ENCODE peak calls at places on chromosomes 3 and 15, in eight cellular contexts. One of them, this sample, is unnamed.

GRCh38 chr15:96578393-96578792 is 247.9 kb downstream of the NR2F2 start:
- DNase-seq in brain microvascular endothelial cell: no peak
- DNase-seq in endodermal cell: no peak
- DNase-seq in activated gamma-delta T cell treated with Interleukin-2 at 50 U/mL for 16 hours: no peak
- DNase-seq in neural progenitor cell: no peak
- DNase-seq in 8988T: no peak
- DNase-seq in NCI-H446: no peak
- DNase-seq in activated CD4-positive, alpha-beta T cell treated with anti-CD3 and anti-CD28 coated beads, Interleukin-2, amount 50 U/mL, for 1 hour: no peak
- DNase-seq in this sample: no peak

GRCh38 chr15:38103564-38103963 is 149.1 kb upstream of the SPRED1 start:
- DNase-seq in brain microvascular endothelial cell: no peak
- DNase-seq in endodermal cell: no peak
- DNase-seq in activated gamma-delta T cell treated with Interleukin-2 at 50 U/mL for 16 hours: no peak
- DNase-seq in neural progenitor cell: no peak
- DNase-seq in 8988T: no peak
- DNase-seq in NCI-H446: no peak
- DNase-seq in activated CD4-positive, alpha-beta T cell treated with anti-CD3 and anti-CD28 coated beads, Interleukin-2, amount 50 U/mL, for 1 hour: no peak
- DNase-seq in this sample: no peak

GRCh38 chr3:184579513-184579912 is 17.9 kb downstream of the EPHB3 start:
- DNase-seq in brain microvascular endothelial cell: no peak
- DNase-seq in endodermal cell: no peak
- DNase-seq in activated gamma-delta T cell treated with Interleukin-2 at 50 U/mL for 16 hours: no peak
- DNase-seq in neural progenitor cell: no peak
- DNase-seq in 8988T: no peak
- DNase-seq in NCI-H446: no peak
- DNase-seq in activated CD4-positive, alpha-beta T cell treated with anti-CD3 and anti-CD28 coated beads, Interleukin-2, amount 50 U/mL, for 1 hour: no peak
- DNase-seq in this sample: no peak

GRCh38 chr3:46845397-46845859 is 17.8 kb downstream of the MYL3 start:
- DNase-seq in brain microvascular endothelial cell: peak
- DNase-seq in endodermal cell: no peak
- DNase-seq in activated gamma-delta T cell treated with Interleukin-2 at 50 U/mL for 16 hours: no peak
- DNase-seq in neural progenitor cell: peak
- DNase-seq in 8988T: no peak
- DNase-seq in NCI-H446: peak
- DNase-seq in activated CD4-positive, alpha-beta T cell treated with anti-CD3 and anti-CD28 coated beads, Interleukin-2, amount 50 U/mL, for 1 hour: no peak
- DNase-seq in this sample: no peak

GRCh38 chr3:61946925-61947324 is 385.6 kb downstream of the PTPRG start:
- DNase-seq in brain microvascular endothelial cell: no peak
- DNase-seq in endodermal cell: no peak
- DNase-seq in activated gamma-delta T cell treated with Interleukin-2 at 50 U/mL for 16 hours: no peak
- DNase-seq in neural progenitor cell: peak
- DNase-seq in 8988T: no peak
- DNase-seq in NCI-H446: no peak
- DNase-seq in activated CD4-positive, alpha-beta T cell treated with anti-CD3 and anti-CD28 coated beads, Interleukin-2, amount 50 U/mL, for 1 hour: no peak
- DNase-seq in this sample: no peak

GRCh38 chr3:32719931-32720330 is 34.9 kb downstream of the CNOT10 start:
- DNase-seq in brain microvascular endothelial cell: no peak
- DNase-seq in endodermal cell: no peak
- DNase-seq in activated gamma-delta T cell treated with Interleukin-2 at 50 U/mL for 16 hours: no peak
- DNase-seq in neural progenitor cell: no peak
- DNase-seq in 8988T: no peak
- DNase-seq in NCI-H446: no peak
- DNase-seq in activated CD4-positive, alpha-beta T cell treated with anti-CD3 and anti-CD28 coated beads, Interleukin-2, amount 50 U/mL, for 1 hour: no peak
- DNase-seq in this sample: no peak

GRCh38 chr3:99645277-99646106 is 7.1 kb downstream of the COL8A1 start:
- DNase-seq in brain microvascular endothelial cell: peak
- DNase-seq in endodermal cell: peak
- DNase-seq in activated gamma-delta T cell treated with Interleukin-2 at 50 U/mL for 16 hours: no peak
- DNase-seq in neural progenitor cell: peak
- DNase-seq in 8988T: no peak
- DNase-seq in NCI-H446: peak
- DNase-seq in activated CD4-positive, alpha-beta T cell treated with anti-CD3 and anti-CD28 coated beads, Interleukin-2, amount 50 U/mL, for 1 hour: no peak
- DNase-seq in this sample: no peak

GRCh38 chr3:171841620-171842000 is 1.5 kb upstream of the TMEM212 start:
- DNase-seq in brain microvascular endothelial cell: peak
- DNase-seq in endodermal cell: no peak
- DNase-seq in activated gamma-delta T cell treated with Interleukin-2 at 50 U/mL for 16 hours: no peak
- DNase-seq in neural progenitor cell: no peak
- DNase-seq in 8988T: no peak
- DNase-seq in NCI-H446: no peak
- DNase-seq in activated CD4-positive, alpha-beta T cell treated with anti-CD3 and anti-CD28 coated beads, Interleukin-2, amount 50 U/mL, for 1 hour: no peak
- DNase-seq in this sample: no peak

GRCh38 chr3:56042326-56042951 is 425.8 kb downstream of the ERC2 start:
- DNase-seq in brain microvascular endothelial cell: peak
- DNase-seq in endodermal cell: no peak
- DNase-seq in activated gamma-delta T cell treated with Interleukin-2 at 50 U/mL for 16 hours: no peak
- DNase-seq in neural progenitor cell: peak
- DNase-seq in 8988T: no peak
- DNase-seq in NCI-H446: peak
- DNase-seq in activated CD4-positive, alpha-beta T cell treated with anti-CD3 and anti-CD28 coated beads, Interleukin-2, amount 50 U/mL, for 1 hour: no peak
- DNase-seq in this sample: no peak

GRCh38 chr3:160162440-160162839 is 62.8 kb upstream of the C3orf80 start:
- DNase-seq in brain microvascular endothelial cell: no peak
- DNase-seq in endodermal cell: peak
- DNase-seq in activated gamma-delta T cell treated with Interleukin-2 at 50 U/mL for 16 hours: no peak
- DNase-seq in neural progenitor cell: peak
- DNase-seq in 8988T: no peak
- DNase-seq in NCI-H446: no peak
- DNase-seq in activated CD4-positive, alpha-beta T cell treated with anti-CD3 and anti-CD28 coated beads, Interleukin-2, amount 50 U/mL, for 1 hour: no peak
- DNase-seq in this sample: no peak

GRCh38 chr3:126152458-126152857 is 27.9 kb downstream of the ALDH1L1 start:
- DNase-seq in brain microvascular endothelial cell: no peak
- DNase-seq in endodermal cell: no peak
- DNase-seq in activated gamma-delta T cell treated with Interleukin-2 at 50 U/mL for 16 hours: no peak
- DNase-seq in neural progenitor cell: no peak
- DNase-seq in 8988T: no peak
- DNase-seq in NCI-H446: no peak
- DNase-seq in activated CD4-positive, alpha-beta T cell treated with anti-CD3 and anti-CD28 coated beads, Interleukin-2, amount 50 U/mL, for 1 hour: no peak
- DNase-seq in this sample: no peak

GRCh38 chr3:152403632-152404066 is 134.9 kb downstream of the MBNL1 start:
- DNase-seq in brain microvascular endothelial cell: no peak
- DNase-seq in endodermal cell: no peak
- DNase-seq in activated gamma-delta T cell treated with Interleukin-2 at 50 U/mL for 16 hours: no peak
- DNase-seq in neural progenitor cell: no peak
- DNase-seq in 8988T: no peak
- DNase-seq in NCI-H446: no peak
- DNase-seq in activated CD4-positive, alpha-beta T cell treated with anti-CD3 and anti-CD28 coated beads, Interleukin-2, amount 50 U/mL, for 1 hour: no peak
- DNase-seq in this sample: no peak

GRCh38 chr3:59730608-59731007 is 680.8 kb upstream of the CFAP20DC start:
- DNase-seq in brain microvascular endothelial cell: no peak
- DNase-seq in endodermal cell: no peak
- DNase-seq in activated gamma-delta T cell treated with Interleukin-2 at 50 U/mL for 16 hours: no peak
- DNase-seq in neural progenitor cell: no peak
- DNase-seq in 8988T: no peak
- DNase-seq in NCI-H446: no peak
- DNase-seq in activated CD4-positive, alpha-beta T cell treated with anti-CD3 and anti-CD28 coated beads, Interleukin-2, amount 50 U/mL, for 1 hour: no peak
- DNase-seq in this sample: no peak

GRCh38 chr3:121594850-121595249 is 1.7 kb downstream of the FBXO40 start:
- DNase-seq in brain microvascular endothelial cell: no peak
- DNase-seq in endodermal cell: no peak
- DNase-seq in activated gamma-delta T cell treated with Interleukin-2 at 50 U/mL for 16 hours: no peak
- DNase-seq in neural progenitor cell: no peak
- DNase-seq in 8988T: no peak
- DNase-seq in NCI-H446: no peak
- DNase-seq in activated CD4-positive, alpha-beta T cell treated with anti-CD3 and anti-CD28 coated beads, Interleukin-2, amount 50 U/mL, for 1 hour: no peak
- DNase-seq in this sample: no peak

GRCh38 chr3:176814252-176814651 is 383.0 kb downstream of the TBL1XR1 start:
- DNase-seq in brain microvascular endothelial cell: peak
- DNase-seq in endodermal cell: peak
- DNase-seq in activated gamma-delta T cell treated with Interleukin-2 at 50 U/mL for 16 hours: no peak
- DNase-seq in neural progenitor cell: peak
- DNase-seq in 8988T: peak
- DNase-seq in NCI-H446: peak
- DNase-seq in activated CD4-positive, alpha-beta T cell treated with anti-CD3 and anti-CD28 coated beads, Interleukin-2, amount 50 U/mL, for 1 hour: no peak
- DNase-seq in this sample: peak

This sample was measured in kidney epithelial cell.